ENCODE peak calls at places on chromosomes 12 and 14, in seven cellular contexts. M is uterus, I is NCI-H1694, F is NCI-H1092 treated with DMSO at 0.1 percent for 48 hours, Z is substantia nigra, U is ovary, Q is osteocyte. H is an unnamed sample.

GRCh38 chr12:11756523-11756922 is 107.0 kb downstream of the ETV6 start:
- DNase-seq in M (no peak), I (no peak), F (no peak), Z (no peak), U (no peak), Q (no peak), H (no peak)

GRCh38 chr12:56908136-56908535 is 26.1 kb downstream of the SDR9C7 start:
- DNase-seq in M (no peak), I (no peak), F (no peak), Z (no peak), U (no peak), Q (no peak), H (no peak)

GRCh38 chr12:110809149-110809548 is 37.6 kb upstream of the CCDC63 start:
- DNase-seq in M (no peak), I (no peak), F (no peak), Z (no peak), U (no peak), Q (no peak), H (no peak)

GRCh38 chr12:117606024-117606423 is 244.6 kb upstream of the NOS1 start:
- DNase-seq in M (no peak), I (no peak), F (no peak), Z (no peak), U (no peak), Q (no peak), H (no peak)

GRCh38 chr12:9634177-9634803 is 26.6 kb upstream of the KLRB1 start:
- DNase-seq in M (peak; percentile 56), I (peak; percentile 71), F (peak; percentile 3), Z (no peak), U (no peak), Q (no peak), H (peak; percentile 73)

GRCh38 chr12:124758266-124759200 is 105.1 kb downstream of the SCARB1 start:
- DNase-seq in M (no peak), I (peak; percentile 92), F (peak; percentile 88), Z (no peak), U (no peak), Q (no peak), H (no peak)

GRCh38 chr12:2891240-2892053 is 756 bp downstream of the TULP3 start:
- DNase-seq in M (peak; percentile 55), I (peak; percentile 14), F (peak; percentile 71), Z (peak; percentile 29), U (peak; percentile 73), Q (peak; percentile 87), H (peak; percentile 66)

GRCh38 chr14:74941676-74942097 is 13.7 kb downstream of the PGF start:
- DNase-seq in M (peak; percentile 56), I (no peak), F (no peak), Z (peak; percentile 77), U (no peak), Q (no peak), H (no peak)

GRCh38 chr12:132070298-132070697 is 73.8 kb downstream of the DDX51 start:
- DNase-seq in M (no peak), I (no peak), F (no peak), Z (no peak), U (no peak), Q (no peak), H (no peak)

GRCh38 chr12:132429122-132429931 is 60.6 kb upstream of the FBRSL1 start:
- DNase-seq in M (no peak), I (peak; percentile 57), F (peak; percentile 82), Z (no peak), U (peak; percentile 59), Q (no peak), H (peak; percentile 95)

GRCh38 chr14:61254803-61255526 is 26.2 kb downstream of the TMEM30B start:
- DNase-seq in M (no peak), I (no peak), F (no peak), Z (no peak), U (no peak), Q (no peak), H (no peak)

GRCh38 chr14:24310666-24311604 is at the start of gene LTB4R:
- DNase-seq in M (no peak), I (no peak), F (no peak), Z (peak; percentile 49), U (peak; percentile 86), Q (no peak), H (peak; percentile 89)

GRCh38 chr12:28108599-28108998 is 81.7 kb upstream of the CCDC91 start:
- DNase-seq in M (no peak), I (no peak), F (no peak), Z (no peak), U (no peak), Q (no peak), H (no peak)

H was measured in body of pancreas.